ENCODE peak calls at places on chromosomes 3 and 15, in eight cellular contexts. A is activated CD4-positive, alpha-beta T cell treated with anti-CD3 and anti-CD28 coated beads, Interleukin-2, amount 50 U/mL, for 4 hours; I is mesothelial cell of epicardium; K is NCI-H774; H is CD8-positive, alpha-beta T cell; S is fibroblast of mammary gland; T is GM20000; M is astrocyte of the spinal cord. C is an unnamed sample.

GRCh38 chr15:76366714-76367113 is 30.1 kb downstream of the ISL2 start:
- DNase-seq in A (no peak), I (no peak), K (no peak), H (no peak), S (no peak), T (no peak), M (no peak), C (no peak)

GRCh38 chr3:43647331-43648166 is 25.7 kb upstream of the ANO10 start:
- DNase-seq in A (no peak), I (no peak), K (no peak), H (no peak), S (peak; percentile 11), T (no peak), M (no peak), C (no peak)

GRCh38 chr15:52730163-52730562 is 51.0 kb upstream of the ATOSA start:
- DNase-seq in A (peak; percentile 19), I (no peak), K (no peak), H (peak; percentile 11), S (peak; percentile 54), T (no peak), M (no peak), C (peak; percentile 89)

GRCh38 chr3:133886031-133886722 is 9.5 kb downstream of the RAB6B start:
- DNase-seq in A (no peak), I (no peak), K (no peak), H (no peak), S (no peak), T (no peak), M (no peak), C (no peak)

GRCh38 chr3:139564290-139564861 is 24.8 kb upstream of the RBP1 start:
- DNase-seq in A (no peak), I (no peak), K (no peak), H (no peak), S (no peak), T (no peak), M (no peak), C (no peak)

GRCh38 chr15:82699726-82700125 is 9.9 kb downstream of the AP3B2 start:
- DNase-seq in A (no peak), I (no peak), K (no peak), H (no peak), S (no peak), T (no peak), M (no peak), C (no peak)

GRCh38 chr15:82105458-82106205 is 59.8 kb upstream of the MEX3B start:
- DNase-seq in A (no peak), I (no peak), K (peak; percentile 55), H (no peak), S (peak; percentile 60), T (no peak), M (peak; percentile 67), C (peak; percentile 56)

GRCh38 chr3:12984023-12984823 is 89.0 kb downstream of the IQSEC1 start:
- DNase-seq in A (peak; percentile 47), I (no peak), K (peak; percentile 46), H (peak; percentile 40), S (peak; percentile 66), T (peak; percentile 68), M (peak; percentile 69), C (peak; percentile 49)

GRCh38 chr3:5002174-5002870 is 23.1 kb downstream of the BHLHE40 start:
- DNase-seq in A (peak; percentile 59), I (no peak), K (no peak), H (peak; percentile 47), S (no peak), T (no peak), M (no peak), C (no peak)

GRCh38 chr15:88441076-88441730 is 26.0 kb downstream of the MRPL46 start:
- DNase-seq in A (no peak), I (no peak), K (no peak), H (no peak), S (no peak), T (no peak), M (no peak), C (no peak)

GRCh38 chr15:45399381-45400212 is 21.3 kb upstream of the GATM start:
- DNase-seq in A (no peak), I (no peak), K (peak; percentile 14), H (no peak), S (peak; percentile 74), T (peak; percentile 40), M (peak; percentile 53), C (peak; percentile 61)

GRCh38 chr15:74194572-74195559 is 7.7 kb downstream of the STRA6 start:
- DNase-seq in A (no peak), I (no peak), K (no peak), H (no peak), S (no peak), T (no peak), M (no peak), C (no peak)

GRCh38 chr3:141523615-141524375 is 37.0 kb downstream of the RASA2 start:
- DNase-seq in A (no peak), I (no peak), K (no peak), H (no peak), S (no peak), T (no peak), M (no peak), C (no peak)

GRCh38 chr3:70550723-70551319 is 238.4 kb upstream of the MDFIC2 start:
- DNase-seq in A (peak; percentile 71), I (no peak), K (peak; percentile 2), H (peak; percentile 64), S (peak; percentile 57), T (no peak), M (peak; percentile 68), C (peak; percentile 47)

GRCh38 chr3:133414021-133414392 is 14.2 kb downstream of the BFSP2 start:
- DNase-seq in A (no peak), I (no peak), K (no peak), H (no peak), S (no peak), T (no peak), M (no peak), C (no peak)

GRCh38 chr15:47750030-47750739 is 32.9 kb downstream of the SEMA6D start:
- DNase-seq in A (no peak), I (no peak), K (no peak), H (no peak), S (peak; percentile 85), T (no peak), M (peak; percentile 82), C (peak; percentile 79)

GRCh38 chr3:169581633-169582032 is 81.9 kb downstream of the MECOM start:
- DNase-seq in A (no peak), I (no peak), K (no peak), H (no peak), S (peak; percentile 29), T (no peak), M (peak; percentile 8), C (peak; percentile 40)

GRCh38 chr3:132641837-132642538 is 17.6 kb downstream of the ACAD11 start:
- DNase-seq in A (no peak), I (no peak), K (peak; percentile 45), H (no peak), S (peak; percentile 72), T (peak; percentile 52), M (peak; percentile 71), C (peak; percentile 58)

GRCh38 chr15:68234060-68234459 is 4.5 kb upstream of the CLN6 start:
- DNase-seq in A (no peak), I (no peak), K (no peak), H (no peak), S (no peak), T (no peak), M (no peak), C (no peak)

GRCh38 chr3:43723121-43723734 is 32.5 kb downstream of the ABHD5 start:
- DNase-seq in A (no peak), I (no peak), K (no peak), H (no peak), S (peak; percentile 53), T (no peak), M (peak; percentile 56), C (peak; percentile 70)

GRCh38 chr3:44323341-44323955 is 15.1 kb upstream of the TCAIM start:
- DNase-seq in A (peak; percentile 43), I (peak; percentile 43), K (peak; percentile 2), H (peak; percentile 30), S (peak; percentile 67), T (peak; percentile 23), M (peak; percentile 68), C (peak; percentile 63)

GRCh38 chr3:31729573-31729972 is 196.8 kb downstream of the STT3B start:
- DNase-seq in A (no peak), I (no peak), K (no peak), H (no peak), S (no peak), T (no peak), M (no peak), C (no peak)

GRCh38 chr15:48385031-48385430 is 53.8 kb downstream of the DUT start:
- DNase-seq in A (no peak), I (no peak), K (no peak), H (no peak), S (no peak), T (no peak), M (no peak), C (no peak)

GRCh38 chr3:127796751-127797150 is 25.6 kb downstream of the MGLL start:
- DNase-seq in A (no peak), I (no peak), K (no peak), H (no peak), S (no peak), T (no peak), M (no peak), C (no peak)

GRCh38 chr3:49928511-49929017 is 1.0 kb downstream of the MON1A start:
- DNase-seq in A (no peak), I (no peak), K (no peak), H (no peak), S (no peak), T (no peak), M (no peak), C (no peak)

GRCh38 chr15:49589030-49589429 is 31.6 kb downstream of the FAM227B start:
- DNase-seq in A (no peak), I (no peak), K (no peak), H (no peak), S (no peak), T (peak; percentile 6), M (no peak), C (no peak)

GRCh38 chr15:98154863-98155262 is 194.4 kb downstream of the ARRDC4 start:
- DNase-seq in A (no peak), I (no peak), K (no peak), H (no peak), S (peak; percentile 84), T (no peak), M (peak; percentile 44), C (peak; percentile 67)

GRCh38 chr15:39494462-39494861 is 86.4 kb upstream of the THBS1 start:
- DNase-seq in A (no peak), I (no peak), K (no peak), H (no peak), S (no peak), T (no peak), M (no peak), C (no peak)

GRCh38 chr3:60598668-60599067 is 652.6 kb downstream of the FHIT start:
- DNase-seq in A (no peak), I (no peak), K (no peak), H (no peak), S (peak; percentile 68), T (no peak), M (no peak), C (no peak)

GRCh38 chr15:75577401-75578205 is 1.5 kb downstream of the PTPN9 start:
- DNase-seq in A (no peak), I (no peak), K (no peak), H (no peak), S (no peak), T (no peak), M (peak; percentile 26), C (peak; percentile 23)

GRCh38 chr3:167109746-167110145 is 270.4 kb downstream of the ZBBX start:
- DNase-seq in A (no peak), I (no peak), K (no peak), H (no peak), S (no peak), T (no peak), M (no peak), C (no peak)

GRCh38 chr15:51629612-51630011 is 7.0 kb upstream of the DMXL2 start:
- DNase-seq in A (no peak), I (no peak), K (no peak), H (no peak), S (peak; percentile 42), T (no peak), M (no peak), C (no peak)

GRCh38 chr15:70856884-70857546 is 3.1 kb upstream of the LARP6 start:
- DNase-seq in A (no peak), I (no peak), K (no peak), H (no peak), S (peak; percentile 99), T (no peak), M (peak; percentile 98), C (peak; percentile 92)

GRCh38 chr15:33194704-33195261 is at the start of gene FMN1:
- DNase-seq in A (peak; percentile 89), I (peak; percentile 90), K (peak; percentile 94), H (peak; percentile 84), S (peak; percentile 86), T (peak; percentile 57), M (peak; percentile 95), C (peak; percentile 89)

C was measured in LHCN-M2.